ENCODE peak calls at places on chromosome 2, in six cellular contexts. V is stromal cell of bone marrow; Z is activated naive CD4-positive, alpha-beta T cell; U is progenitor cell of endocrine pancreas; Y is NCI-H1930; C is T-helper 1 cell. T is an unnamed sample.

GRCh38 chr2:219663116-219663762 is 35.8 kb downstream of the SLC4A3 start:
- DNase-seq in Y (no peak), C (no peak), Z (no peak), V (no peak), U (no peak), T (no peak)

GRCh38 chr2:55862673-55863390 is 60.8 kb downstream of the EFEMP1 start:
- DNase-seq in Y (no peak), U (no peak), V (peak), Z (no peak), C (no peak), T (no peak)

GRCh38 chr2:69559696-69560482 is 83.7 kb downstream of the AAK1 start:
- DNase-seq in Y (no peak), C (peak), V (peak), U (no peak), Z (no peak), T (no peak)

GRCh38 chr2:227430644-227431043 is 41.3 kb upstream of the AGFG1 start:
- DNase-seq in C (no peak), Z (no peak), U (no peak), Y (no peak), V (no peak), T (no peak)

GRCh38 chr2:10817413-10817812 is 4.8 kb upstream of the PDIA6 start:
- DNase-seq in Z (no peak), Y (no peak), U (no peak), C (no peak), V (no peak), T (no peak)

GRCh38 chr2:197273485-197273884 is 37.1 kb downstream of the ANKRD44 start:
- DNase-seq in Z (no peak), U (no peak), Y (no peak), C (no peak), V (no peak), T (no peak)

GRCh38 chr2:196677404-196677803 is 37.9 kb downstream of the CCDC150 start:
- DNase-seq in U (no peak), C (no peak), Z (no peak), V (peak), Y (no peak), T (no peak)

GRCh38 chr2:177679611-177680530 is 287.3 kb downstream of the AGPS start:
- DNase-seq in V (no peak), Z (no peak), C (no peak), Y (no peak), U (no peak), T (no peak)

GRCh38 chr2:21228041-21228895 is 104.5 kb downstream of the TDRD15 start:
- DNase-seq in Y (no peak), V (no peak), C (no peak), Z (no peak), U (no peak), T (no peak)

GRCh38 chr2:58432491-58433166 is 191.5 kb upstream of the FANCL start:
- DNase-seq in Y (no peak), Z (no peak), U (no peak), V (no peak), C (no peak), T (no peak)

GRCh38 chr2:217085543-217085942 is 225.7 kb upstream of the TNP1 start:
- DNase-seq in Z (no peak), Y (no peak), U (no peak), C (no peak), V (no peak), T (peak)

GRCh38 chr2:104286806-104287205 is 567.1 kb upstream of the POU3F3 start:
- DNase-seq in U (no peak), Y (no peak), V (no peak), Z (no peak), C (no peak), T (no peak)

GRCh38 chr2:215843579-215843978 is 169.8 kb downstream of the MREG start:
- DNase-seq in Z (no peak), U (no peak), C (no peak), V (peak), Y (no peak), T (no peak)

GRCh38 chr2:190511104-190511503 is 23.4 kb downstream of the NEMP2 start:
- DNase-seq in Y (no peak), U (no peak), Z (no peak), C (no peak), V (no peak), T (no peak)

GRCh38 chr2:240134956-240135520 is 1.1 kb downstream of the COPS9 start:
- DNase-seq in U (no peak), C (no peak), Z (no peak), Y (no peak), V (no peak), T (no peak)

GRCh38 chr2:153455403-153455802 is 23.2 kb downstream of the RPRM start:
- DNase-seq in Z (no peak), V (no peak), U (no peak), C (no peak), Y (no peak), T (no peak)

GRCh38 chr2:45879406-45879805 is 227.9 kb downstream of the PRKCE start:
- DNase-seq in Z (no peak), Y (no peak), C (no peak), U (no peak), V (no peak), T (no peak)

GRCh38 chr2:47569658-47570398 is 166.9 kb downstream of the MSH2 start:
- DNase-seq in V (no peak), Z (no peak), U (peak), C (peak), Y (peak), T (no peak)

GRCh38 chr2:144325086-144325485 is 194.8 kb downstream of the ZEB2 start:
- DNase-seq in Y (no peak), U (no peak), C (peak), V (no peak), Z (no peak), T (no peak)

GRCh38 chr2:145095641-145096435 is 575.9 kb upstream of the ZEB2 start:
- DNase-seq in Z (no peak), V (peak), U (no peak), Y (no peak), C (no peak), T (no peak)

T was measured in stimulated activated naive B cell treated with anti-CD40 and anti-IgM and Interleukin-4, amounts not matched to agents 10 μg/mL and 1 μg/mL and 100 μg/mL, for 72 hours.